ENCODE peak calls at places on chromosome 5, in seven cellular contexts. One of them, this sample, is unnamed.

GRCh38 chr5:146007270-146007669 is 70.9 kb downstream of the SH3RF2 start:
- DNase-seq in hepatic stellate cell: no peak
- DNase-seq in stimulated activated CD8-positive, alpha-beta memory T cell treated with anti-CD3 and anti-CD28 coated beads, Interleukin-15, amount 100 ng/mL, for 4 hours: no peak
- DNase-seq in GM12878: no peak
- DNase-seq in NCI-H2107: no peak
- DNase-seq in choroid plexus epithelial cell: peak; percentile 28
- DNase-seq in aorta: no peak
- DNase-seq in this sample: no peak

GRCh38 chr5:158434749-158435148 is 575.8 kb upstream of the CLINT1 start:
- DNase-seq in hepatic stellate cell: no peak
- DNase-seq in stimulated activated CD8-positive, alpha-beta memory T cell treated with anti-CD3 and anti-CD28 coated beads, Interleukin-15, amount 100 ng/mL, for 4 hours: no peak
- DNase-seq in GM12878: no peak
- DNase-seq in NCI-H2107: no peak
- DNase-seq in choroid plexus epithelial cell: no peak
- DNase-seq in aorta: no peak
- DNase-seq in this sample: no peak

GRCh38 chr5:134003064-134003956 is 1.5 kb downstream of the VDAC1 start:
- DNase-seq in hepatic stellate cell: no peak
- DNase-seq in stimulated activated CD8-positive, alpha-beta memory T cell treated with anti-CD3 and anti-CD28 coated beads, Interleukin-15, amount 100 ng/mL, for 4 hours: no peak
- DNase-seq in GM12878: no peak
- DNase-seq in NCI-H2107: no peak
- DNase-seq in choroid plexus epithelial cell: no peak
- DNase-seq in aorta: no peak
- DNase-seq in this sample: peak; percentile 48

GRCh38 chr5:31987985-31988710 is 186.0 kb downstream of the GOLPH3 start:
- DNase-seq in hepatic stellate cell: peak; percentile 58
- DNase-seq in stimulated activated CD8-positive, alpha-beta memory T cell treated with anti-CD3 and anti-CD28 coated beads, Interleukin-15, amount 100 ng/mL, for 4 hours: no peak
- DNase-seq in GM12878: no peak
- DNase-seq in NCI-H2107: no peak
- DNase-seq in choroid plexus epithelial cell: peak; percentile 88
- DNase-seq in aorta: no peak
- DNase-seq in this sample: peak; percentile 89

GRCh38 chr5:74428275-74428674 is 212.3 kb downstream of the ENC1 start:
- DNase-seq in hepatic stellate cell: no peak
- DNase-seq in stimulated activated CD8-positive, alpha-beta memory T cell treated with anti-CD3 and anti-CD28 coated beads, Interleukin-15, amount 100 ng/mL, for 4 hours: no peak
- DNase-seq in GM12878: no peak
- DNase-seq in NCI-H2107: no peak
- DNase-seq in choroid plexus epithelial cell: no peak
- DNase-seq in aorta: no peak
- DNase-seq in this sample: no peak

GRCh38 chr5:16690243-16690839 is 73.5 kb upstream of the RETREG1 start:
- DNase-seq in hepatic stellate cell: peak; percentile 75
- DNase-seq in stimulated activated CD8-positive, alpha-beta memory T cell treated with anti-CD3 and anti-CD28 coated beads, Interleukin-15, amount 100 ng/mL, for 4 hours: no peak
- DNase-seq in GM12878: no peak
- DNase-seq in NCI-H2107: no peak
- DNase-seq in choroid plexus epithelial cell: peak; percentile 66
- DNase-seq in aorta: no peak
- DNase-seq in this sample: peak; percentile 57

GRCh38 chr5:93188876-93189485 is 392.0 kb downstream of the NR2F1-AS1 start:
- DNase-seq in hepatic stellate cell: no peak
- DNase-seq in stimulated activated CD8-positive, alpha-beta memory T cell treated with anti-CD3 and anti-CD28 coated beads, Interleukin-15, amount 100 ng/mL, for 4 hours: no peak
- DNase-seq in GM12878: no peak
- DNase-seq in NCI-H2107: no peak
- DNase-seq in choroid plexus epithelial cell: no peak
- DNase-seq in aorta: no peak
- DNase-seq in this sample: no peak

GRCh38 chr5:38060354-38060753 is 198.0 kb upstream of the EGFLAM start:
- DNase-seq in hepatic stellate cell: no peak
- DNase-seq in stimulated activated CD8-positive, alpha-beta memory T cell treated with anti-CD3 and anti-CD28 coated beads, Interleukin-15, amount 100 ng/mL, for 4 hours: no peak
- DNase-seq in GM12878: no peak
- DNase-seq in NCI-H2107: no peak
- DNase-seq in choroid plexus epithelial cell: peak; percentile 48
- DNase-seq in aorta: no peak
- DNase-seq in this sample: peak; percentile 33

GRCh38 chr5:34820593-34820992 is 18.4 kb upstream of the TTC23L start:
- DNase-seq in hepatic stellate cell: no peak
- DNase-seq in stimulated activated CD8-positive, alpha-beta memory T cell treated with anti-CD3 and anti-CD28 coated beads, Interleukin-15, amount 100 ng/mL, for 4 hours: no peak
- DNase-seq in GM12878: no peak
- DNase-seq in NCI-H2107: no peak
- DNase-seq in choroid plexus epithelial cell: no peak
- DNase-seq in aorta: no peak
- DNase-seq in this sample: no peak

GRCh38 chr5:88925692-88926490 is 42.9 kb upstream of the MEF2C start:
- DNase-seq in hepatic stellate cell: no peak
- DNase-seq in stimulated activated CD8-positive, alpha-beta memory T cell treated with anti-CD3 and anti-CD28 coated beads, Interleukin-15, amount 100 ng/mL, for 4 hours: no peak
- DNase-seq in GM12878: no peak
- DNase-seq in NCI-H2107: no peak
- DNase-seq in choroid plexus epithelial cell: peak; percentile 14
- DNase-seq in aorta: no peak
- DNase-seq in this sample: peak; percentile 13

GRCh38 chr5:57804007-57804444 is 321.4 kb upstream of the ACTBL2 start:
- DNase-seq in hepatic stellate cell: peak; percentile 39
- DNase-seq in stimulated activated CD8-positive, alpha-beta memory T cell treated with anti-CD3 and anti-CD28 coated beads, Interleukin-15, amount 100 ng/mL, for 4 hours: no peak
- DNase-seq in GM12878: no peak
- DNase-seq in NCI-H2107: no peak
- DNase-seq in choroid plexus epithelial cell: peak; percentile 53
- DNase-seq in aorta: no peak
- DNase-seq in this sample: peak; percentile 93

GRCh38 chr5:115343855-115344254 is 47.4 kb upstream of the CCDC112 start:
- DNase-seq in hepatic stellate cell: peak; percentile 9
- DNase-seq in stimulated activated CD8-positive, alpha-beta memory T cell treated with anti-CD3 and anti-CD28 coated beads, Interleukin-15, amount 100 ng/mL, for 4 hours: no peak
- DNase-seq in GM12878: no peak
- DNase-seq in NCI-H2107: no peak
- DNase-seq in choroid plexus epithelial cell: peak; percentile 79
- DNase-seq in aorta: no peak
- DNase-seq in this sample: peak; percentile 76

GRCh38 chr5:76380346-76381074 is 22.6 kb upstream of the IQGAP2 start:
- DNase-seq in hepatic stellate cell: no peak
- DNase-seq in stimulated activated CD8-positive, alpha-beta memory T cell treated with anti-CD3 and anti-CD28 coated beads, Interleukin-15, amount 100 ng/mL, for 4 hours: no peak
- DNase-seq in GM12878: no peak
- DNase-seq in NCI-H2107: no peak
- DNase-seq in choroid plexus epithelial cell: no peak
- DNase-seq in aorta: no peak
- DNase-seq in this sample: no peak

GRCh38 chr5:65198777-65199120 is 283.0 kb downstream of the ADAMTS6 start:
- DNase-seq in hepatic stellate cell: peak; percentile 56
- DNase-seq in stimulated activated CD8-positive, alpha-beta memory T cell treated with anti-CD3 and anti-CD28 coated beads, Interleukin-15, amount 100 ng/mL, for 4 hours: no peak
- DNase-seq in GM12878: no peak
- DNase-seq in NCI-H2107: no peak
- DNase-seq in choroid plexus epithelial cell: peak; percentile 96
- DNase-seq in aorta: no peak
- DNase-seq in this sample: peak; percentile 91

GRCh38 chr5:96876292-96876850 is at the start of gene ERAP2:
- DNase-seq in hepatic stellate cell: peak; percentile 32
- DNase-seq in stimulated activated CD8-positive, alpha-beta memory T cell treated with anti-CD3 and anti-CD28 coated beads, Interleukin-15, amount 100 ng/mL, for 4 hours: no peak
- DNase-seq in GM12878: no peak
- DNase-seq in NCI-H2107: no peak
- DNase-seq in choroid plexus epithelial cell: peak; percentile 71
- DNase-seq in aorta: no peak
- DNase-seq in this sample: peak; percentile 67

GRCh38 chr5:153713913-153714312 is 223.4 kb downstream of the GRIA1 start:
- DNase-seq in hepatic stellate cell: no peak
- DNase-seq in stimulated activated CD8-positive, alpha-beta memory T cell treated with anti-CD3 and anti-CD28 coated beads, Interleukin-15, amount 100 ng/mL, for 4 hours: no peak
- DNase-seq in GM12878: no peak
- DNase-seq in NCI-H2107: no peak
- DNase-seq in choroid plexus epithelial cell: no peak
- DNase-seq in aorta: no peak
- DNase-seq in this sample: no peak

GRCh38 chr5:87828545-87829213 is 415.9 kb upstream of the CCNH start:
- DNase-seq in hepatic stellate cell: no peak
- DNase-seq in stimulated activated CD8-positive, alpha-beta memory T cell treated with anti-CD3 and anti-CD28 coated beads, Interleukin-15, amount 100 ng/mL, for 4 hours: no peak
- DNase-seq in GM12878: no peak
- DNase-seq in NCI-H2107: no peak
- DNase-seq in choroid plexus epithelial cell: no peak
- DNase-seq in aorta: no peak
- DNase-seq in this sample: no peak